ENCODE peak calls at places on chromosome 20, in four cellular contexts. E is WTC11, H is K562, D is HepG2. Y is an unnamed sample.

GRCh38 chr20:40286991-40287531 is 402.0 kb downstream of the MAFB start:
- DNase-seq in D (no peak), E (no peak), H (no peak), Y (no peak)

GRCh38 chr20:15012551-15012950 is 675.1 kb upstream of the FLRT3 start:
- DNase-seq in H (no peak), E (no peak), D (no peak), Y (no peak)

GRCh38 chr20:48898210-48898609 is 23.3 kb upstream of the ARFGEF2 start:
- DNase-seq in D (no peak), H (no peak), E (no peak), Y (no peak)

GRCh38 chr20:63255911-63256704 is 1.8 kb upstream of the NKAIN4 start:
- DNase-seq in D (no peak), E (no peak), H (no peak), Y (no peak)

GRCh38 chr20:34390769-34391447 is 27.8 kb downstream of the ITCH start:
- DNase-seq in D (peak), E (no peak), H (peak), Y (peak)

GRCh38 chr20:54107600-54108393 is 37.4 kb upstream of the BCAS1 start:
- DNase-seq in D (peak), H (no peak), E (no peak), Y (peak)

GRCh38 chr20:49603209-49603627 is 35.3 kb upstream of the PTGIS start:
- DNase-seq in D (peak), H (no peak), E (peak), Y (peak)

GRCh38 chr20:2585811-2586210 is 49.4 kb downstream of the TMC2 start:
- DNase-seq in H (no peak), D (no peak), E (no peak), Y (no peak)

GRCh38 chr20:41654292-41654691 is 36.1 kb upstream of the CHD6 start:
- DNase-seq in D (no peak), H (no peak), E (no peak), Y (no peak)

GRCh38 chr20:11387189-11387754 is 530.4 kb upstream of the BTBD3 start:
- DNase-seq in E (no peak), D (no peak), H (no peak), Y (peak)

GRCh38 chr20:35451295-35451694 is 4.1 kb upstream of the CEP250 start:
- DNase-seq in H (no peak), E (no peak), D (no peak), Y (no peak)

GRCh38 chr20:51276331-51276730 is 253.4 kb upstream of the KCNG1 start:
- DNase-seq in H (no peak), D (no peak), E (no peak), Y (no peak)

GRCh38 chr20:37315293-37316110 is 26.0 kb downstream of the MANBAL start:
- DNase-seq in H (no peak), E (no peak), D (no peak), Y (no peak)

GRCh38 chr20:64058536-64058935 is 4.5 kb upstream of the TCEA2 start:
- DNase-seq in E (no peak), D (no peak), H (no peak), Y (no peak)

GRCh38 chr20:24382775-24383174 is 86.7 kb upstream of the SYNDIG1 start:
- DNase-seq in D (no peak), E (no peak), H (no peak), Y (no peak)

GRCh38 chr20:62073323-62073722 is 7.6 kb upstream of the TAF4 start:
- DNase-seq in E (no peak), H (no peak), D (no peak), Y (no peak)
- TF ChIP-seq HMGXB4 in E (no peak), H (no peak), D (no peak), Y (no peak)

GRCh38 chr20:19712737-19713260 is 45.3 kb upstream of the RIN2 start:
- DNase-seq in H (no peak), D (no peak), E (no peak), Y (no peak)
- TF ChIP-seq HMGXB4 in H (no peak), D (no peak), E (no peak), Y (no peak)

DNA sequence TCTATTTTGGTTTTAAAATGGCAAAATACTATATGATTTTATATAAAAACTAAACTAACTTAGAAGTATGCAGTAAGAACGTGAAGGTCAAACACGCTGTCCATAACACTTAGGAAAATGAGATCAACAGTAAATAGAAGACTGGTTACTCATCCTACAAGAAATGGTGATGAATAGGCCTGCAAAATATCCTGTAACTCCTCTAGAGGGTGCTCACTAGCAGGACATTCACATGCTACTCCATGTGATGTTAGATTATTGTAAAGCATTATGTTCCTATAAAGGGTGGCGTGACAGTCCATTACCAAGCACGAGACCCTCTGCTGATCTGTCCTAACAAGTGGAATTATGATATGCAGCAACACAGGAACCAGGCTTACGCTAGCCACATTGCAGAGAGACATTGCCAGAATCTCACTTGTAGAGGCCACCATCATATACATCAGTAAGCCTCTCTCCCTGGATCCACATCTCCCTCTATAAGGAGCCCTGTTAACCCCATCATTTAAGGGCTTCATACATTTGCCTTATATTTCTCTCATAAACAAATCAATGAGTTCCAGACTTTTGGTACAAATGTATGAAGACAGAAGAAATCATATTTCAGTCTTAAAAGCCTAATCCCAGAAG is 18.0 kb upstream of the DEFB129 start:
- DNase-seq in D (peak), E (no peak), H (peak), Y (peak)
- TF ChIP-seq HMGXB4 in D (no peak), E (no peak), H (no peak), Y (no peak)

DNA sequence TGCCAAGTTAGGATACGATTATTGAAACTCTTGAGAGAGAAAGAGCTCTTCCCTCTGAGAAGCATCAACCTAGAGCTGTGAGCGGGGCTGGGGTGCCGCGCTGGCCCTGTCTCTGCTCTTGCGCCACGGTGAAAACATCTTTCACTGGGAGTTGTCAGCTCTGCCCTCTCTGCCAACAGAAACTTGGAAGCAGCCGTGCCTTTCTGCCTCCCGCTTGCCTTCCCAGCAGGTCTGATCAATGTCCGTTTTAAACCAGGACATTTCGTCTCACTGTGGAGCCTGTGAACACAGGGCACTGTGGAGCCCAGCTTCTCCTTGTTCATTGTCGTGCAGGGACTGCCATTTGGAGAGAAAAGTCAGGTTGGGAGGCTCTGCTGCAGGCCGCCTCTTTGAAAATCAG is 249.2 kb upstream of the PMEPA1 start:
- DNase-seq in E (no peak), D (no peak), H (no peak), Y (no peak)
- TF ChIP-seq HMGXB4 in E (no peak), D (no peak), H (no peak), Y (no peak)

DNA sequence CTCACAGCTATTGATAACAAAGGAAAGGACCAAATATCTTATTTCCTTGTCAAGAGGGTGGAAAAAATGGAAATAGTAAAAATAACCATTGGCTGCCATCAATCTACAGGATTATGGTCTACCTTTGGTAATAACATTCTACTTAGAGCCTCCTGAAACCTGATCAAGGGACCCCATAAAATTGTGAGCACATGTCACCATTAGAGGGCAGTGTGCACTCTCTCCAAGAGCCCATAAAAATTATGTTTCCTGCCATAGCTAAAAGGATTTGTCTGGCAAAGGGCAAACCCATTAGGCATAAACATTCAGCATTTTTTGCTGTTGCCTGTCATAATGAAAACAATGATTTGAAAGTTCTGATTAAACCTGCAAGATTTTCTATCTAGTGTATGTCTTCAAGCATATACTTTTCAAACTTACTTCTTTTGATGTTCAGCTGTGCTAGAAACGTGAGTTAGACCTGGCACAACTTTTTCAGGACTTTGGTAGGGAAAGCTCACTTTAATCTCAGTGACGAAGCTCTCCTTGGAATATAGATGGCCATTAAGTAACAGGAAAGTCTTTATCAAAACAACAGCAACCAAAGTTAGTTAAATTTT is 120.7 kb upstream of the ZFP64 start:
- DNase-seq in H (peak), D (peak), E (peak), Y (peak)
- TF ChIP-seq HMGXB4 in H (no peak), D (no peak), E (no peak), Y (no peak)